ENCODE peak calls at places on chromosomes 4 and X, in seven cellular contexts. X, J, F, I, M, L and D are unnamed samples.
A peak's percentile ranks its signal among the peaks of the same experiment; 100 is the strongest.

GRCh38 chrX:155632424-155633100 is 19.8 kb upstream of the TMLHE start:
- DNase-seq in X (no peak), J (no peak), F (no peak), I (peak; percentile 14), M (no peak), L (no peak), D (no peak)

GRCh38 chr4:52788806-52789205 is 37.6 kb upstream of the ERVMER34-1 start:
- DNase-seq in X (no peak), J (no peak), F (no peak), I (no peak), M (no peak), L (no peak), D (no peak)

GRCh38 chr4:128601992-128602695 is 207.4 kb upstream of the JADE1 start:
- DNase-seq in X (no peak), J (no peak), F (no peak), I (no peak), M (no peak), L (no peak), D (no peak)

GRCh38 chr4:169249214-169249973 is 21.4 kb downstream of the SH3RF1 start:
- DNase-seq in X (no peak), J (no peak), F (no peak), I (peak; percentile 36), M (no peak), L (no peak), D (no peak)

GRCh38 chr4:42676066-42676951 is 19.4 kb upstream of the ATP8A1 start:
- DNase-seq in X (no peak), J (no peak), F (no peak), I (no peak), M (no peak), L (no peak), D (no peak)

GRCh38 chr4:55675196-55675793 is 39.2 kb upstream of the NMU start:
- DNase-seq in X (no peak), J (no peak), F (no peak), I (no peak), M (no peak), L (no peak), D (no peak)

GRCh38 chrX:44904542-44905115 is 31.6 kb downstream of the KDM6A start:
- DNase-seq in X (no peak), J (no peak), F (no peak), I (peak; percentile 76), M (no peak), L (no peak), D (no peak)

GRCh38 chrX:46294234-46294633 is 251.0 kb downstream of the ZNF674 start:
- DNase-seq in X (no peak), J (no peak), F (no peak), I (no peak), M (no peak), L (no peak), D (no peak)

GRCh38 chr4:184344899-184345572 is 127.4 kb upstream of the ENPP6 start:
- DNase-seq in X (no peak), J (no peak), F (no peak), I (no peak), M (no peak), L (no peak), D (no peak)

GRCh38 chrX:119942831-119943184 is 743 bp downstream of the NKAP start:
- DNase-seq in X (no peak), J (no peak), F (no peak), I (no peak), M (no peak), L (no peak), D (no peak)

GRCh38 chrX:132612990-132613564 is 124.2 kb upstream of the MBNL3 start:
- DNase-seq in X (no peak), J (peak; percentile 4), F (no peak), I (no peak), M (no peak), L (no peak), D (no peak)

GRCh38 chrX:129876734-129877395 is 29.1 kb upstream of the UTP14A start:
- DNase-seq in X (no peak), J (no peak), F (no peak), I (no peak), M (no peak), L (no peak), D (peak; percentile 6)

GRCh38 chrX:101659601-101660063 is at the start of gene ARMCX2:
- DNase-seq in X (peak; percentile 7), J (peak; percentile 57), F (no peak), I (peak; percentile 93), M (no peak), L (no peak), D (no peak)

GRCh38 chr4:105714071-105714521 is 5.5 kb downstream of the GSTCD start:
- DNase-seq in X (no peak), J (no peak), F (no peak), I (no peak), M (no peak), L (peak; percentile 13), D (peak; percentile 48)

GRCh38 chrX:146755214-146755613 is 54.4 kb upstream of the CXorf51B start:
- DNase-seq in X (no peak), J (no peak), F (no peak), I (no peak), M (no peak), L (no peak), D (no peak)

GRCh38 chrX:25721564-25721963 is 416.6 kb upstream of the MAGEB18 start:
- DNase-seq in X (no peak), J (no peak), F (no peak), I (no peak), M (no peak), L (no peak), D (no peak)

GRCh38 chr4:152045781-152046571 is 285.2 kb upstream of the GATB start:
- DNase-seq in X (no peak), J (peak; percentile 38), F (no peak), I (no peak), M (no peak), L (no peak), D (no peak)

GRCh38 chr4:19224820-19225219 is 1026.9 kb upstream of the SLIT2 start:
- DNase-seq in X (peak; percentile 48), J (no peak), F (no peak), I (no peak), M (no peak), L (no peak), D (no peak)

GRCh38 chrX:107154787-107155620 is 36.4 kb upstream of the RBM41 start:
- DNase-seq in X (no peak), J (no peak), F (no peak), I (peak; percentile 59), M (no peak), L (no peak), D (peak; percentile 63)

GRCh38 chr4:133147922-133148689 is 988 bp upstream of the PCDH10 start:
- DNase-seq in X (no peak), J (no peak), F (no peak), I (peak; percentile 79), M (peak; percentile 72), L (no peak), D (no peak)

GRCh38 chr4:112060212-112060611 is 85.0 kb upstream of the FAM241A start:
- DNase-seq in X (peak; percentile 6), J (no peak), F (no peak), I (no peak), M (no peak), L (no peak), D (no peak)

GRCh38 chrX:14015941-14016340 is 13.8 kb downstream of the GEMIN8 start:
- DNase-seq in X (no peak), J (no peak), F (no peak), I (no peak), M (no peak), L (no peak), D (no peak)

GRCh38 chr4:142402925-142403324 is 443.2 kb downstream of the INPP4B start:
- DNase-seq in X (no peak), J (no peak), F (no peak), I (no peak), M (no peak), L (no peak), D (peak; percentile 43)